ENCODE peak calls at places on chromosomes 7 and 10, in five cellular contexts. One of them, this sample, is unnamed.
A peak's percentile ranks its signal among the peaks of the same experiment; 100 is the strongest.

GRCh38 chr10:132480356-132480755 is 57.2 kb upstream of the INPP5A start:
- DNase-seq in endodermal cell: no peak
- DNase-seq in GM06990: no peak
- DNase-seq in kidney: peak; percentile 26
- DNase-seq in GM23248: no peak
- DNase-seq in this sample: peak; percentile 43

GRCh38 chr7:142477079-142477651 is 219.3 kb upstream of the PRSS58 start:
- DNase-seq in endodermal cell: peak; percentile 24
- DNase-seq in GM06990: no peak
- DNase-seq in kidney: no peak
- DNase-seq in GM23248: peak; percentile 59
- DNase-seq in this sample: no peak

GRCh38 chr7:157544226-157544625 is 207.4 kb downstream of the DNAJB6 start:
- DNase-seq in endodermal cell: no peak
- DNase-seq in GM06990: no peak
- DNase-seq in kidney: peak; percentile 22
- DNase-seq in GM23248: no peak
- DNase-seq in this sample: no peak

GRCh38 chr7:151178831-151179230 is 8.2 kb downstream of the ASB10 start:
- DNase-seq in endodermal cell: peak; percentile 40
- DNase-seq in GM06990: no peak
- DNase-seq in kidney: no peak
- DNase-seq in GM23248: no peak
- DNase-seq in this sample: no peak

GRCh38 chr10:97928897-97929296 is 79.3 kb downstream of the GOLGA7B start:
- DNase-seq in endodermal cell: no peak
- DNase-seq in GM06990: no peak
- DNase-seq in kidney: no peak
- DNase-seq in GM23248: no peak
- DNase-seq in this sample: no peak

GRCh38 chr10:63930584-63930983 is 409.4 kb downstream of the REEP3 start:
- DNase-seq in endodermal cell: no peak
- DNase-seq in GM06990: no peak
- DNase-seq in kidney: no peak
- DNase-seq in GM23248: no peak
- DNase-seq in this sample: no peak

GRCh38 chr10:100743626-100744135 is 1.7 kb upstream of the PAX2 start:
- DNase-seq in endodermal cell: peak; percentile 84
- DNase-seq in GM06990: no peak
- DNase-seq in kidney: peak; percentile 83
- DNase-seq in GM23248: peak; percentile 75
- DNase-seq in this sample: peak; percentile 33

GRCh38 chr10:13195016-13195415 is 33.7 kb downstream of the MCM10 start:
- DNase-seq in endodermal cell: no peak
- DNase-seq in GM06990: no peak
- DNase-seq in kidney: no peak
- DNase-seq in GM23248: peak; percentile 20
- DNase-seq in this sample: no peak

GRCh38 chr10:75043256-75044121 is 68.0 kb upstream of the SAMD8 start:
- DNase-seq in endodermal cell: peak; percentile 94
- DNase-seq in GM06990: no peak
- DNase-seq in kidney: no peak
- DNase-seq in GM23248: no peak
- DNase-seq in this sample: no peak

GRCh38 chr7:150432915-150433892 is 17.2 kb upstream of the GIMAP8 start:
- DNase-seq in endodermal cell: peak; percentile 17
- DNase-seq in GM06990: peak; percentile 54
- DNase-seq in kidney: no peak
- DNase-seq in GM23248: no peak
- DNase-seq in this sample: no peak

GRCh38 chr7:138456220-138456619 is 3.8 kb upstream of the TRIM24 start:
- DNase-seq in endodermal cell: peak; percentile 22
- DNase-seq in GM06990: no peak
- DNase-seq in kidney: no peak
- DNase-seq in GM23248: no peak
- DNase-seq in this sample: no peak

GRCh38 chr10:13820591-13821377 is 234.0 kb downstream of the PRPF18 start:
- DNase-seq in endodermal cell: peak; percentile 63
- DNase-seq in GM06990: no peak
- DNase-seq in kidney: no peak
- DNase-seq in GM23248: no peak
- DNase-seq in this sample: no peak

GRCh38 chr7:30163231-30163894 is 28.6 kb downstream of the MTURN start:
- DNase-seq in endodermal cell: no peak
- DNase-seq in GM06990: peak; percentile 53
- DNase-seq in kidney: no peak
- DNase-seq in GM23248: no peak
- DNase-seq in this sample: peak; percentile 94

GRCh38 chr10:69004821-69005220 is 16.2 kb downstream of the KIFBP start:
- DNase-seq in endodermal cell: no peak
- DNase-seq in GM06990: no peak
- DNase-seq in kidney: no peak
- DNase-seq in GM23248: peak; percentile 78
- DNase-seq in this sample: peak; percentile 45

GRCh38 chr10:6430581-6430980 is 149.5 kb downstream of the PRKCQ start:
- DNase-seq in endodermal cell: no peak
- DNase-seq in GM06990: no peak
- DNase-seq in kidney: no peak
- DNase-seq in GM23248: no peak
- DNase-seq in this sample: no peak

GRCh38 chr7:102260856-102261255 is 25.8 kb upstream of the SH2B2 start:
- DNase-seq in endodermal cell: peak; percentile 71
- DNase-seq in GM06990: no peak
- DNase-seq in kidney: peak; percentile 68
- DNase-seq in GM23248: peak; percentile 54
- DNase-seq in this sample: no peak

GRCh38 chr7:13910805-13911551 is 78.5 kb downstream of the ETV1 start:
- DNase-seq in endodermal cell: no peak
- DNase-seq in GM06990: no peak
- DNase-seq in kidney: no peak
- DNase-seq in GM23248: no peak
- DNase-seq in this sample: no peak

GRCh38 chr7:7681191-7681935 is 37.0 kb downstream of the RPA3 start:
- DNase-seq in endodermal cell: peak; percentile 54
- DNase-seq in GM06990: peak; percentile 15
- DNase-seq in kidney: no peak
- DNase-seq in GM23248: peak; percentile 71
- DNase-seq in this sample: peak; percentile 80

GRCh38 chr7:130912086-130912909 is 178.3 kb upstream of the KLF14 start:
- DNase-seq in endodermal cell: no peak
- DNase-seq in GM06990: no peak
- DNase-seq in kidney: no peak
- DNase-seq in GM23248: peak; percentile 82
- DNase-seq in this sample: peak; percentile 80

DNA sequence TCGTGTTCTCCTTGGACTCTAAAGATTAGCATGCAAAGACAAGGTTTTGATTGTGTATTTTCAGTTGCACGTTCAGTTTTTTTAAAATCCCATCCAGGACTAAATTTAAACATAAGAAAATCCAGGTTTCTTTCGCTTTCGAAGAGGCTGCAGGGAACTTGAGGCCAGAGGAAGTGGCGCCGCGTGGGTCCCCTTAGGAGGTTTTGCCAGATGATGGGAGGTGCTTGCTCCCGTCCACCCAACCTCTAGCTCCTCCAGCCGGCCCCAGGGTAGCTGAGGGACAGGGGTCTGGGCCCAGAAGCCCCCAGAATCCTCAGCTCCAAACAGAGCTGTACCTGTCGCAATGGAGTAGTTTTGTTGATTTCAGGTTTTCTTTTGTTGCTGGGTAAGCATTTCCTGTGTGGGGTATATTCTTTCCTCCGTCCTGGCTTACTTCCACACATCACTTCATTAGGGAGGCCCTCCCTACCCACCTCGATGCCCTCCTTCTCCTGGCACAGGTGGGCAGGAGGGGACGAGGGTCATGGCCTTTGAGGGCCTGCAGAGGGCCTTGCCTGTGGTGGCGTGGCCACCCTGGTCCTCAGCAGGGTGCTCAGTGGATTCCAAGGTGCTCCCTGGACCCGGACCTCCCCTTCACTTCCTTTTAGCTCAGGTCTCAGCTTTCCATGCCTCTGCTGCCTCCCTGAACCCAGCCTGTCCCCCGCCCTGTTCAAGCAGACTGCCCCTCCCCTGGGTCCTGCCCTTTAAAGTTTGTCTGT is 32.6 kb downstream of the LHPP start:
- DNase-seq in endodermal cell: no peak
- DNase-seq in GM06990: no peak
- DNase-seq in kidney: no peak
- DNase-seq in GM23248: no peak
- DNase-seq in this sample: no peak
- H3K4me3 ChIP-seq in endodermal cell: no peak overlapping the region
- H3K4me3 ChIP-seq in GM06990: no peak overlapping the region
- H3K4me3 ChIP-seq in kidney: no peak overlapping the region
- H3K4me3 ChIP-seq in GM23248: no peak overlapping the region
- H3K4me3 ChIP-seq in this sample: no peak overlapping the region

DNA sequence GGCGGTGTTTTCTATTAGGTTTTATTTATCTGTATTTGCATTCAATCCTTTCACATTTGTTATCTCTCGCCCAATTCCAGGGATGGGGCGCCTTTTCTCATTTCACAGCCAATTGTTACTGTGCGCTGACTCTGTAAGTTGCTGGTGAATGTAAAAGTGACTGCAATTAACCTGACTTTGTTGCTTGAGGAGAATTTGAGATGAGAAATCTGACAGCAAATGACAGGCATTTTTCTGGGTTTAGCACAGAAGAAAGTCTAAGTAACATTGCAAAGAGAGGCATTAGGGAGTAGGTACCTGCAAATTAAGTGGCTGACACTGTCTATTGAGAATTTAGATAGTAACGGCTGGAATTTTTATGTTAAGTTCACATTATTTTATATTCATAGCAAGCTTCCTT is 16.6 kb downstream of the FOXP2 start:
- DNase-seq in endodermal cell: no peak
- DNase-seq in GM06990: no peak
- DNase-seq in kidney: no peak
- DNase-seq in GM23248: no peak
- DNase-seq in this sample: no peak
- H3K36me3 ChIP-seq in endodermal cell: no peaks in the 10 kb centered on the region
- H3K36me3 ChIP-seq in GM06990: no peaks in the 10 kb centered on the region
- H3K36me3 ChIP-seq in kidney: no peaks in the 10 kb centered on the region
- H3K36me3 ChIP-seq in GM23248: no peaks in the 10 kb centered on the region
- H3K36me3 ChIP-seq in this sample: no peaks in the 10 kb centered on the region

GRCh38 chr10:80471715-80472233 is 17.7 kb downstream of the TSPAN14 start:
- DNase-seq in endodermal cell: no peak
- DNase-seq in GM06990: peak; percentile 73
- DNase-seq in kidney: peak; percentile 89
- DNase-seq in GM23248: no peak
- DNase-seq in this sample: peak; percentile 97

GRCh38 chr10:80473692-80474596 is 19.8 kb downstream of the TSPAN14 start:
- DNase-seq in endodermal cell: no peak
- DNase-seq in GM06990: no peak
- DNase-seq in kidney: no peak
- DNase-seq in GM23248: no peak
- DNase-seq in this sample: peak; percentile 87

GRCh38 chr10:80471009-80471408 is 16.9 kb downstream of the TSPAN14 start:
- DNase-seq in endodermal cell: no peak
- DNase-seq in GM06990: no peak
- DNase-seq in kidney: peak; percentile 12
- DNase-seq in GM23248: no peak
- DNase-seq in this sample: peak; percentile 94

GRCh38 chr10:80473096-80473657 is 19.1 kb downstream of the TSPAN14 start:
- DNase-seq in endodermal cell: no peak
- DNase-seq in GM06990: no peak
- DNase-seq in kidney: no peak
- DNase-seq in GM23248: no peak
- DNase-seq in this sample: no peak

DNA sequence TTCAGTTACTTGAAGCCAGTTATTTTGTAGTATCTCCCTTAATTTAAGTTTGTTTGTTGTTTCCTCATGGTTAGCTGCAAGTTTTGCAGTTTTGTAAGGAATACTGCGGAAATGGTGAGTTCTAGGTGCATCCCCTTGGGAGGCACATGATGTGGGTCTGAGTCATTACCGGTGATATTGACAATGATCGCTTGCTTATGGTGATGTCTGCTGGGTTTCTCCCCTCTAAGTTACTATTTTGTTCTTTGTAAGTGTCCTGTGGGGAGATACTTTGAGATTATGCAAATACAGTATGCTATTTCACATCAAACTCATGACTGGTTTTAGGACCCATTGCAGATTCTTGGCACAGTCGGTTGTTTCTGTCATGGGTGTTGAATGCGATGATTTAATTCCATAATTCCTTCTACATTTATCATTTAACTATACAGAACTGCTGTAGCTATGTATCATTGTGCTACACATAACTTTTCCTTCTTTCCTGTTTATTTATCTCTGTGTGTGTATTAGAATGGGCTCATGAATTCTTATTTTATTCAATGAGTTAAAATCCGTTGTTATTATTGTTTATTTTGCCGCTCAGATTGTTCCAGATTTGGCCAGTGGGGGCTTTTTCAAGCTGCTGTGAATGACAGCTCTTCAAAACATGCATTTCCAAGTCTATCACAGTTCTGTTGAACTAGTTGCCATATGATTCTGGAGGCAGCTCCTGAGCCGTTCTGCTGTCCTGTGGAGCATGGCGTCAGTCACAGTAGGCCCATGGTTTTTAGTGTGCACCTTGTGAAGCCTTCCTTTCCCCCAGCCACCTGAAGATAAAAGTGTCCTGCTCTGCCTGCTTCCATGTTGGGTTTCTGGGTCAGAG is 18.4 kb downstream of the TSPAN14 start:
- DNase-seq in endodermal cell: no peak
- DNase-seq in GM06990: peak; percentile 67
- DNase-seq in kidney: no peak
- DNase-seq in GM23248: peak; percentile 76
- DNase-seq in this sample: peak; percentile 97
- H3K4me3 ChIP-seq in endodermal cell: no peak overlapping the region
- H3K4me3 ChIP-seq in GM06990: peak overlapping the region; percentile 29
- H3K4me3 ChIP-seq in kidney: no peak overlapping the region
- H3K4me3 ChIP-seq in GM23248: no peak overlapping the region
- H3K4me3 ChIP-seq in this sample: no peak overlapping the region

GRCh38 chr7:127667017-127667670 is 15.2 kb downstream of the SND1 start:
- DNase-seq in endodermal cell: no peak
- DNase-seq in GM06990: no peak
- DNase-seq in kidney: no peak
- DNase-seq in GM23248: peak; percentile 87
- DNase-seq in this sample: peak; percentile 96

GRCh38 chr7:127667751-127668530 is 15.9 kb downstream of the SND1 start:
- DNase-seq in endodermal cell: no peak
- DNase-seq in GM06990: no peak
- DNase-seq in kidney: no peak
- DNase-seq in GM23248: peak; percentile 78
- DNase-seq in this sample: peak; percentile 51

GRCh38 chr7:127665922-127666321 is 13.9 kb downstream of the SND1 start:
- DNase-seq in endodermal cell: peak; percentile 82
- DNase-seq in GM06990: no peak
- DNase-seq in kidney: no peak
- DNase-seq in GM23248: no peak
- DNase-seq in this sample: no peak

GRCh38 chr7:127671341-127671740 is 19.3 kb downstream of the SND1 start:
- DNase-seq in endodermal cell: no peak
- DNase-seq in GM06990: no peak
- DNase-seq in kidney: no peak
- DNase-seq in GM23248: no peak
- DNase-seq in this sample: no peak

DNA sequence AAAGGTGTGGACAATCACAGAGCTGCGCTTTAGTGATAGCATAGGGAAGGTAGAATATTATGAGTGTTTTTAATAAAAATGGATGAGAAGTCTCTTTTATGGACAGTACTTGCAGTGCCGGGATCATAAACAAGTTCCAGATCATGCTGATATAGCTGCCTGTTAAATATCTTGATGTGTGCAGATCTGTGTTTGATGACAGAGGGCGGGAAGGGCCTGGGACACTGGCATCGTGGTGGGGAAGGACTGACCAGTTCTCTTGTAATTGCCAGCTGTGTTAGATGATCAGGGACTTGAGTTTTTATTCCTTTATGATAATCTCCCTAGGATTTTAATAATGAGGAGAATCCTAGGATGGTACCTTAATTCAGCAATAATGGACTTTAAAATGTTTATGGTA is 14.6 kb downstream of the SND1 start:
- DNase-seq in endodermal cell: no peak
- DNase-seq in GM06990: no peak
- DNase-seq in kidney: no peak
- DNase-seq in GM23248: peak; percentile 24
- DNase-seq in this sample: no peak
- H3K36me3 ChIP-seq in endodermal cell: peaks cover 51% of the 10 kb centered on the region
- H3K36me3 ChIP-seq in GM06990: peaks cover 1% of the 10 kb centered on the region
- H3K36me3 ChIP-seq in kidney: no peaks in the 10 kb centered on the region
- H3K36me3 ChIP-seq in GM23248: peaks cover 3% of the 10 kb centered on the region
- H3K36me3 ChIP-seq in this sample: peaks cover 5% of the 10 kb centered on the region

This sample was measured in bronchial epithelial cell.